ENCODE peak calls at places on chromosomes 13 and 19, in four cellular contexts. R, I, M and G are unnamed samples.

GRCh38 chr13:91346848-91347211 is 657 bp upstream of the MIR17HG start:
- DNase-seq in I (no peak), M (peak; percentile 42), R (no peak), G (no peak)

GRCh38 chr13:87122551-87122950 is 548.6 kb upstream of the SLITRK5 start:
- DNase-seq in I (no peak), M (no peak), R (no peak), G (no peak)

GRCh38 chr13:74930402-74931165 is 551.4 kb downstream of the TBC1D4 start:
- DNase-seq in R (no peak), I (peak; percentile 24), M (no peak), G (no peak)

GRCh38 chr19:49613374-49613773 is 22.4 kb downstream of the PRR12 start:
- DNase-seq in R (no peak), I (no peak), M (no peak), G (peak; percentile 78)

GRCh38 chr19:10551698-10552301 is 8.1 kb downstream of the ATG4D start:
- DNase-seq in I (no peak), R (no peak), M (peak; percentile 46), G (no peak)

GRCh38 chr13:113179374-113180230 is 21.2 kb downstream of the PROZ start:
- DNase-seq in M (no peak), I (no peak), R (no peak), G (no peak)

GRCh38 chr13:23160241-23161175 is 20.3 kb upstream of the SGCG start:
- DNase-seq in M (no peak), I (no peak), R (peak; percentile 23), G (no peak)

GRCh38 chr13:35136585-35136984 is 194.5 kb downstream of the NBEA start:
- DNase-seq in I (no peak), R (no peak), M (no peak), G (no peak)

GRCh38 chr13:109652536-109652935 is 133.8 kb downstream of the IRS2 start:
- DNase-seq in I (no peak), M (no peak), R (no peak), G (no peak)

GRCh38 chr19:30023330-30023729 is 81.3 kb downstream of the URI1 start:
- DNase-seq in I (no peak), M (no peak), R (no peak), G (no peak)

GRCh38 chr13:41408061-41408460 is 49.3 kb upstream of the RGCC start:
- DNase-seq in I (no peak), M (no peak), R (no peak), G (no peak)

GRCh38 chr13:76848596-76848995 is 37.6 kb downstream of the KCTD12 start:
- DNase-seq in M (no peak), I (no peak), R (peak; percentile 47), G (no peak)

GRCh38 chr19:14544977-14545715 is 15.8 kb downstream of the TECR start:
- DNase-seq in M (no peak), I (no peak), R (peak; percentile 92), G (no peak)

GRCh38 chr19:35868172-35868822 is at the start of gene APLP1:
- DNase-seq in R (peak; percentile 66), M (peak; percentile 66), I (no peak), G (no peak)

GRCh38 chr13:101417043-101417406 is 717 bp upstream of the NALCN start:
- DNase-seq in R (no peak), M (no peak), I (no peak), G (no peak)

GRCh38 chr19:5973376-5973775 is 4.6 kb downstream of the RANBP3 start:
- DNase-seq in I (no peak), R (no peak), M (no peak), G (no peak)

GRCh38 chr13:93320942-93321341 is 94.3 kb downstream of the GPC6 start:
- DNase-seq in R (no peak), I (no peak), M (no peak), G (no peak)

GRCh38 chr13:31023126-31023525 is 90.7 kb downstream of the TEX26 start:
- DNase-seq in I (no peak), M (no peak), R (no peak), G (no peak)

GRCh38 chr19:58434217-58434616 is 5.7 kb downstream of the ZNF132 start:
- DNase-seq in I (no peak), R (no peak), M (no peak), G (no peak)

GRCh38 chr19:9054768-9055167 is 32.1 kb upstream of the OR1M1 start:
- DNase-seq in R (no peak), M (no peak), I (no peak), G (no peak)

GRCh38 chr19:14577885-14578427 is 4.9 kb upstream of the CLEC17A start:
- DNase-seq in I (no peak), M (no peak), R (no peak), G (no peak)

GRCh38 chr19:44641866-44642265 is 1.8 kb upstream of the PVR start:
- DNase-seq in I (no peak), M (no peak), R (no peak), G (no peak)

GRCh38 chr13:48334534-48335127 is 31.1 kb downstream of the RB1 start:
- DNase-seq in R (no peak), I (peak; percentile 9), M (no peak), G (peak; percentile 18)

GRCh38 chr19:47682939-47683338 is 30.3 kb upstream of the EHD2 start:
- DNase-seq in I (no peak), M (no peak), R (no peak), G (no peak)

GRCh38 chr13:93425411-93425810 is 198.8 kb downstream of the GPC6 start:
- DNase-seq in M (no peak), R (no peak), I (no peak), G (no peak)

GRCh38 chr19:38736036-38736412 is 8.2 kb downstream of the CAPN12 start:
- DNase-seq in I (no peak), M (peak; percentile 57), R (no peak), G (no peak)

GRCh38 chr19:7699422-7700127 is 2.4 kb downstream of the FCER2 start:
- DNase-seq in M (no peak), I (no peak), R (no peak), G (no peak)

GRCh38 chr13:42258747-42259146 is 13.2 kb upstream of the AKAP11 start:
- DNase-seq in I (no peak), M (no peak), R (no peak), G (no peak)

GRCh38 chr13:43054803-43055802 is 31.7 kb downstream of the DNAJC15 start:
- DNase-seq in R (no peak), M (peak; percentile 52), I (no peak), G (no peak)

GRCh38 chr19:39951686-39952085 is 17.3 kb upstream of the FCGBP start:
- DNase-seq in R (no peak), I (no peak), M (no peak), G (no peak)

GRCh38 chr19:13153627-13154240 is 3.5 kb downstream of the IER2 start:
- DNase-seq in R (peak; percentile 50), M (peak; percentile 42), I (no peak), G (no peak)

GRCh38 chr19:18878858-18879578 is 16.9 kb downstream of the CERS1 start:
- DNase-seq in M (no peak), R (no peak), I (no peak), G (no peak)

GRCh38 chr13:67619987-67620386 is 389.9 kb upstream of the PCDH9 start:
- DNase-seq in I (no peak), M (no peak), R (no peak), G (no peak)

GRCh38 chr13:102041544-102041943 is 360.3 kb downstream of the FGF14 start:
- DNase-seq in R (no peak), I (no peak), M (no peak), G (no peak)

DNA sequence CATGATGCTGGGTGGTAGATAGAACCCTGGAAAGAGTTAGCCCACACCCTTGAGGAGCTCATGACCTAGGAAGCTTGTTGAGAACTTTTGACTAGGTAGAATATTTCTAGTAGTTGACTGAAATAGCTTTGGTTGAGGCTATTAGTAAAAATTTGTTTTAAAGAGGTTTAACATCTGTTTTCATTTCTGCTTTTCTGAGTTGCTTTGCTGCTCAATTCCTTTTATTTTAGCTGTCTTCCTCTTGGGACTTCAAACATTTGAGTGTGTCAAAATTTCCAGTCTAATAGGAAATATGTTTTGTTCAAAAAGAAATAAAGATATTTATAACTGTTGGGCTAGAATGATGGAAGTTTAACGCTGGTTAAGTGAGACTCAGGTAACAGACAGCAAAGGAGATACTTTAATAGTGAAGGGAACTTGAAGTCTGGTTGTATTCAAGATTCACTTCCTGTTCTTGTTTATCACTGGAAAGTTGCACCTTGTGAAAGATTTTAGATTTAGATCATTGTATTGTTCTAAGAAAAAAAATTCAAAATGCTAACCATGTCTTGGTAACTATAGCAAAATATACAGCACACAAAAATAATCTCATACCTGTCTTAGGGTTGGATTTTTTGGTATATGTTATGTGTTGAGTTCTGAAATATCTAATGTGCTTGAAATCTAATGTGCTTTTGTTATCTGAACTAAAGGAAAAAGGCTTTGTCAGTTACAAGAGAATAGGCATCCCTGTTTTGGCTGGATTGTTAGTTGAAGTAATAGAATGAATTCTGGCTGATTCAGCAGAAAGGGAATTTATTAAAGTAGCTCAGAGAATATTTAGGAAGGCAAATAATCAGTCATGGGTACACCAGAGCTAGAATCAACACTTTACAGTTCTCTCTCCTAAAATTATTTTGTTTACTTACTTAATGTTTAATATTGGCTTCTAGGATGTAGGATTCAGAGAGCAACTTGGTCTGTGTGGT is 24.4 kb upstream of the GPR18 start:
- DNase-seq in R (no peak), M (no peak), I (no peak), G (no peak)
- H3K4me3 ChIP-seq in R (no peak overlapping the region), M (no peak overlapping the region), I (no peak overlapping the region), G (no peak overlapping the region)

GRCh38 chr13:73722120-73722519 is 412.1 kb downstream of the KLF12 start:
- DNase-seq in I (peak; percentile 6), M (no peak), R (no peak), G (no peak)
- TF ChIP-seq CTCF in I (peak; percentile 52), M (no peak), R (no peak), G (peak; percentile 32)

GRCh38 chr19:1756264-1756663 is 3.0 kb downstream of the ONECUT3 start:
- DNase-seq in R (no peak), M (no peak), I (no peak), G (no peak)
- H3K4me3 ChIP-seq in R (no peak overlapping the region), M (no peak overlapping the region), I (no peak overlapping the region), G (no peak overlapping the region)

GRCh38 chr19:41411682-41412265 is 14.2 kb downstream of the BCKDHA start:
- DNase-seq in I (no peak), R (peak; percentile 62), M (no peak), G (no peak)

GRCh38 chr19:41412953-41413352 is 14.2 kb downstream of the B3GNT8 start:
- DNase-seq in I (no peak), R (no peak), M (no peak), G (no peak)

GRCh38 chr19:41409288-41409687 is 11.7 kb downstream of the BCKDHA start:
- DNase-seq in M (peak; percentile 55), R (no peak), I (no peak), G (peak; percentile 65)

GRCh38 chr19:41410655-41411054 is 13.0 kb downstream of the BCKDHA start:
- DNase-seq in I (no peak), R (no peak), M (no peak), G (no peak)

GRCh38 chr19:41411094-41411493 is 13.5 kb downstream of the BCKDHA start:
- DNase-seq in R (no peak), I (no peak), M (no peak), G (no peak)
- TF ChIP-seq CTCF in R (no peak), I (no peak), M (no peak), G (no peak)